ENCODE peak calls at places on chromosomes 13 and 19, in seven cellular contexts. L, O, H, K, W, J and Q are unnamed samples.

GRCh38 chr19:31560021-31560770 is 211.0 kb upstream of the TSHZ3 start:
- DNase-seq in W (no peak), L (no peak), H (no peak), J (no peak), O (no peak), K (no peak), Q (no peak)

GRCh38 chr13:112516218-112516617 is 71.7 kb downstream of the TUBGCP3 start:
- DNase-seq in L (no peak), O (no peak), W (no peak), K (no peak), J (no peak), H (no peak), Q (no peak)

GRCh38 chr13:60590775-60591174 is 193.8 kb downstream of the TDRD3 start:
- DNase-seq in H (no peak), W (no peak), J (no peak), L (no peak), K (no peak), O (no peak), Q (no peak)

GRCh38 chr19:55014714-55015113 is 23.4 kb downstream of the GP6 start:
- DNase-seq in W (no peak), J (no peak), O (no peak), K (no peak), L (no peak), H (no peak), Q (no peak)

GRCh38 chr19:7013678-7014077 is 7.6 kb downstream of the MBD3L2B start:
- DNase-seq in K (no peak), W (no peak), J (no peak), H (no peak), O (no peak), L (no peak), Q (peak; percentile 55)

GRCh38 chr19:17347361-17347760 is 10.0 kb downstream of the GTPBP3 start:
- DNase-seq in J (peak; percentile 18), L (no peak), H (no peak), O (no peak), K (no peak), W (no peak), Q (no peak)

GRCh38 chr19:17739121-17739875 is 12.0 kb upstream of the FCHO1 start:
- DNase-seq in O (no peak), J (no peak), K (peak; percentile 92), L (no peak), H (no peak), W (no peak), Q (no peak)

GRCh38 chr13:45500492-45501174 is 35.9 kb downstream of the COG3 start:
- DNase-seq in J (no peak), H (no peak), L (no peak), W (no peak), K (no peak), O (no peak), Q (peak; percentile 26)

GRCh38 chr19:44757057-44757734 is 8.7 kb downstream of the BCL3 start:
- DNase-seq in K (no peak), H (peak; percentile 78), O (no peak), L (peak; percentile 28), W (peak; percentile 47), J (no peak), Q (no peak)

GRCh38 chr19:4389064-4389375 is 11.3 kb downstream of the SH3GL1 start:
- DNase-seq in H (no peak), K (no peak), J (no peak), W (no peak), L (no peak), O (no peak), Q (no peak)
- H3K27ac ChIP-seq in H (no peak overlapping the region), K (no peak overlapping the region), J (no peak overlapping the region), W (peak overlapping the region; percentile 41), L (peak overlapping the region; percentile 69), O (peak overlapping the region; percentile 85), Q (peak overlapping the region; percentile 99)

DNA sequence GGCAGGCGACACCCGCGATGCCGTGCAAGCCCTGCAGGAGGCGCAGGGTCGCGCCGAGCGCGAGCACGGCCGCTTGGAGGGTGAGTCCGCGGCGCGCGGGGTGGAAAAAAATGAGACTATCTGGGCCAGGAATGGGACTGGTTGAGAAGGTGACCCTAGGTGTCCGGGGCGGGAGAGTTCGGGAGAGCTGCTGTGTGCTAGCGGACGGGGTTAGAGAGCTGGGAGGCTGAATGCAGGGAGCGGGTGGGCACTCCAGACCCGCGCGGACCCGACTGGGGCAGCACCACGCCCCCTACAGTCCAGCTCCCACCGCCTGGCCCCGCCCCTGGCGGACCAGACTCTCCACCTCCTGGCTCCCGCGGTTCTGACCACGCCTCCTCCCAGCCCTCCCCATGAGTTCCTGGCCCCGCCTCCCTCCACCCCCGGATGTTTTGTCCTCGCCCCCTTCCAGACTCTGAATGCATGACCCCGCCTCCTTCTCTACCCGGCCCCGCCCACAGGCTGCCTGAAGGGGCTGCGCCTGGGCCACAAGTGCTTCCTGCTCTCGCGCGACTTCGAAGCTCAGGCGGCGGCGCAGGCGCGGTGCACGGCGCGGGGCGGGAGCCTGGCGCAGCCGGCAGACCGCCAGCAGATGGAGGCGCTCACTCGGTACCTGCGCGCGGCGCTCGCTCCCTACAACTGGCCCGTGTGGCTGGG is 1.5 kb downstream of the CLEC11A start:
- DNase-seq in J (peak; percentile 97), W (peak; percentile 82), H (peak; percentile 97), O (peak; percentile 100), L (peak; percentile 95), K (peak; percentile 100), Q (peak; percentile 100)
- TF ChIP-seq CTCF in J (peak; percentile 71), W (peak; percentile 51), H (peak; percentile 78), O (peak; percentile 73), L (peak; percentile 17), K (peak; percentile 82), Q (peak; percentile 91)

GRCh38 chr13:40562975-40563349 is 103.5 kb downstream of the FOXO1 start:
- DNase-seq in J (no peak), K (no peak), L (no peak), H (no peak), W (no peak), O (no peak), Q (no peak)

GRCh38 chr13:40565282-40566148 is 100.9 kb downstream of the FOXO1 start:
- DNase-seq in H (no peak), K (no peak), O (no peak), J (no peak), L (no peak), W (no peak), Q (no peak)

GRCh38 chr13:40566811-40567210 is 99.6 kb downstream of the FOXO1 start:
- DNase-seq in L (no peak), H (no peak), W (no peak), K (no peak), O (no peak), J (no peak), Q (no peak)

GRCh38 chr13:40563350-40564125 is 102.9 kb downstream of the FOXO1 start:
- DNase-seq in K (no peak), H (no peak), O (no peak), L (no peak), J (no peak), W (no peak), Q (no peak)

GRCh38 chr13:40564342-40564997 is 102.0 kb downstream of the FOXO1 start:
- DNase-seq in J (no peak), L (no peak), H (no peak), K (no peak), W (no peak), O (no peak), Q (no peak)
- H3K27ac ChIP-seq in J (no peak overlapping the region), L (no peak overlapping the region), H (no peak overlapping the region), K (no peak overlapping the region), W (no peak overlapping the region), O (no peak overlapping the region), Q (no peak overlapping the region)

GRCh38 chr13:76667551-76667950 is 218.7 kb downstream of the KCTD12 start:
- DNase-seq in W (no peak), H (no peak), L (no peak), K (no peak), J (peak; percentile 20), O (no peak), Q (peak; percentile 28)
- TF ChIP-seq CTCF in W (no peak), H (no peak), L (no peak), K (no peak), J (no peak), O (no peak), Q (peak; percentile 26)

GRCh38 chr13:110354209-110354627 is 47.1 kb downstream of the COL4A2 start:
- DNase-seq in W (no peak), O (no peak), J (no peak), L (no peak), K (peak; percentile 3), H (no peak), Q (no peak)

GRCh38 chr13:110350509-110350908 is 43.4 kb downstream of the COL4A2 start:
- DNase-seq in H (no peak), L (no peak), O (no peak), J (no peak), K (peak; percentile 5), W (no peak), Q (no peak)

GRCh38 chr13:110353339-110353977 is 46.4 kb downstream of the COL4A2 start:
- DNase-seq in J (no peak), H (no peak), O (no peak), L (no peak), K (peak; percentile 3), W (no peak), Q (no peak)

GRCh38 chr13:110352735-110353134 is 45.7 kb downstream of the COL4A2 start:
- DNase-seq in H (no peak), L (no peak), W (no peak), J (no peak), O (no peak), K (peak; percentile 36), Q (no peak)

GRCh38 chr13:110351636-110352420 is 44.7 kb downstream of the COL4A2 start:
- DNase-seq in L (no peak), W (no peak), O (no peak), K (peak; percentile 1), J (no peak), H (no peak), Q (no peak)
- H3K27ac ChIP-seq in L (no peak overlapping the region), W (peak overlapping the region; percentile 96), O (no peak overlapping the region), K (no peak overlapping the region), J (no peak overlapping the region), H (no peak overlapping the region), Q (no peak overlapping the region)

DNA sequence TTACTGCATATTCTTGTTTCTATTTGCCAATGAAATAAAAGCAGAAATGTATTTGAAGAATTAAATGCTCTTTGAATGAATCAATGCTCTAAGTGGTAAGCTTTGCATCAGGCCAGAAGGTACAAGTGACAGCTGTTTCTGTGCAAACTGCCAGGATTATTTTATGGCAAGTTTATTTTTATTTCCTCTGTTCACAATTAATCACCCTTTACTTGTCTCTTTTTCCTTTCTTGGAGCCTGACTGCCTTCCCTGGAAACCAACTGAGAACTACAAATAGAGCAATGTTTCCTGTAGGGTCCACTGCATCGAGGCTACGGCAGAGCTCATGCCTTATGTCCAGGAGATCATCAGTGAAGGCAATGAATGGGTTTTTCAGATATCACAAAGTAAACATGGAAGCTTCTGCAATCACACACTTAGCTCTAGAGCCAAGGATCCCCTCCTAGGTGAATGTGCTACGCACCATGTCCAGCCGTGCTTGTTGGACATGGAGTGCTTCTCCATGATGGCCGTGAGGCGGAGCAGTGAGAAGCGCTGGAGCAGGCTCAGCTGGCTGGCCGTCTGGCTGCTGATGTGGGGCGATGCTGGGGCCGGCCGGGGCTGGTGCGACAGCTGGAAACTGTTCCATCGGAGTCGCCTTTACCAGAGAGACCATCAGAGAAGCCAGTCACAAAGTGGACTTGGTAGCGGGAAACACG is 110.8 kb downstream of the KL start:
- DNase-seq in J (no peak), W (no peak), K (no peak), O (no peak), L (no peak), H (no peak), Q (no peak)
- TF ChIP-seq CTCF in J (no peak), W (peak; percentile 44), K (no peak), O (no peak), L (no peak), H (no peak), Q (no peak)

GRCh38 chr13:89457977-89458376 is 1786.8 kb downstream of the SLITRK5 start:
- DNase-seq in K (no peak), J (no peak), W (no peak), O (no peak), H (no peak), L (no peak), Q (peak; percentile 63)
- H3K27ac ChIP-seq in K (no peak overlapping the region), J (no peak overlapping the region), W (no peak overlapping the region), O (no peak overlapping the region), H (no peak overlapping the region), L (no peak overlapping the region), Q (no peak overlapping the region)